ENCODE peak calls at places on chromosomes 5 and 9, in six cellular contexts. One of them, this sample, is unnamed.

GRCh38 chr9:77021289-77021927 is 2.0 kb downstream of the FOXB2 start:
- DNase-seq in lung: no peak
- DNase-seq in H9: no peak
- DNase-seq in tibial artery: no peak
- DNase-seq in upper lobe of right lung: no peak
- DNase-seq in CD8-positive, alpha-beta T cell: no peak
- DNase-seq in this sample: no peak

GRCh38 chr5:7209583-7210139 is 186.3 kb upstream of the ADCY2 start:
- DNase-seq in lung: no peak
- DNase-seq in H9: no peak
- DNase-seq in tibial artery: peak; percentile 71
- DNase-seq in upper lobe of right lung: no peak
- DNase-seq in CD8-positive, alpha-beta T cell: no peak
- DNase-seq in this sample: no peak

GRCh38 chr5:128101676-128102075 is 18.1 kb downstream of the SLC12A2 start:
- DNase-seq in lung: no peak
- DNase-seq in H9: no peak
- DNase-seq in tibial artery: no peak
- DNase-seq in upper lobe of right lung: no peak
- DNase-seq in CD8-positive, alpha-beta T cell: no peak
- DNase-seq in this sample: no peak

GRCh38 chr9:81461196-81461595 is 228.2 kb downstream of the TLE1 start:
- DNase-seq in lung: no peak
- DNase-seq in H9: no peak
- DNase-seq in tibial artery: no peak
- DNase-seq in upper lobe of right lung: no peak
- DNase-seq in CD8-positive, alpha-beta T cell: no peak
- DNase-seq in this sample: no peak

GRCh38 chr5:111227805-111228204 is 3.6 kb downstream of the CAMK4 start:
- DNase-seq in lung: no peak
- DNase-seq in H9: no peak
- DNase-seq in tibial artery: no peak
- DNase-seq in upper lobe of right lung: no peak
- DNase-seq in CD8-positive, alpha-beta T cell: no peak
- DNase-seq in this sample: no peak

GRCh38 chr9:137467896-137468295 is 8.8 kb upstream of the NSMF start:
- DNase-seq in lung: no peak
- DNase-seq in H9: no peak
- DNase-seq in tibial artery: no peak
- DNase-seq in upper lobe of right lung: peak; percentile 39
- DNase-seq in CD8-positive, alpha-beta T cell: no peak
- DNase-seq in this sample: no peak

GRCh38 chr5:33549982-33550567 is 109.3 kb downstream of the TARS1 start:
- DNase-seq in lung: no peak
- DNase-seq in H9: no peak
- DNase-seq in tibial artery: no peak
- DNase-seq in upper lobe of right lung: no peak
- DNase-seq in CD8-positive, alpha-beta T cell: no peak
- DNase-seq in this sample: no peak

GRCh38 chr5:38831117-38831516 is 14.7 kb upstream of the OSMR start:
- DNase-seq in lung: no peak
- DNase-seq in H9: no peak
- DNase-seq in tibial artery: no peak
- DNase-seq in upper lobe of right lung: no peak
- DNase-seq in CD8-positive, alpha-beta T cell: no peak
- DNase-seq in this sample: no peak

GRCh38 chr5:149264432-149265069 is 7.1 kb upstream of the AFAP1L1 start:
- DNase-seq in lung: peak; percentile 40
- DNase-seq in H9: peak; percentile 89
- DNase-seq in tibial artery: no peak
- DNase-seq in upper lobe of right lung: no peak
- DNase-seq in CD8-positive, alpha-beta T cell: peak; percentile 28
- DNase-seq in this sample: peak; percentile 74

GRCh38 chr5:1401681-1402096 is 43.6 kb downstream of the SLC6A3 start:
- DNase-seq in lung: no peak
- DNase-seq in H9: no peak
- DNase-seq in tibial artery: no peak
- DNase-seq in upper lobe of right lung: no peak
- DNase-seq in CD8-positive, alpha-beta T cell: no peak
- DNase-seq in this sample: no peak

GRCh38 chr9:10036095-10036494 is 576.7 kb downstream of the PTPRD start:
- DNase-seq in lung: no peak
- DNase-seq in H9: no peak
- DNase-seq in tibial artery: no peak
- DNase-seq in upper lobe of right lung: no peak
- DNase-seq in CD8-positive, alpha-beta T cell: no peak
- DNase-seq in this sample: no peak

GRCh38 chr5:147223951-147224791 is 10.7 kb upstream of the STK32A start:
- DNase-seq in lung: peak; percentile 41
- DNase-seq in H9: no peak
- DNase-seq in tibial artery: peak; percentile 52
- DNase-seq in upper lobe of right lung: no peak
- DNase-seq in CD8-positive, alpha-beta T cell: no peak
- DNase-seq in this sample: no peak

GRCh38 chr9:125700791-125701190 is 6.2 kb downstream of the MAPKAP1 start:
- DNase-seq in lung: no peak
- DNase-seq in H9: peak; percentile 66
- DNase-seq in tibial artery: no peak
- DNase-seq in upper lobe of right lung: no peak
- DNase-seq in CD8-positive, alpha-beta T cell: no peak
- DNase-seq in this sample: no peak

DNA sequence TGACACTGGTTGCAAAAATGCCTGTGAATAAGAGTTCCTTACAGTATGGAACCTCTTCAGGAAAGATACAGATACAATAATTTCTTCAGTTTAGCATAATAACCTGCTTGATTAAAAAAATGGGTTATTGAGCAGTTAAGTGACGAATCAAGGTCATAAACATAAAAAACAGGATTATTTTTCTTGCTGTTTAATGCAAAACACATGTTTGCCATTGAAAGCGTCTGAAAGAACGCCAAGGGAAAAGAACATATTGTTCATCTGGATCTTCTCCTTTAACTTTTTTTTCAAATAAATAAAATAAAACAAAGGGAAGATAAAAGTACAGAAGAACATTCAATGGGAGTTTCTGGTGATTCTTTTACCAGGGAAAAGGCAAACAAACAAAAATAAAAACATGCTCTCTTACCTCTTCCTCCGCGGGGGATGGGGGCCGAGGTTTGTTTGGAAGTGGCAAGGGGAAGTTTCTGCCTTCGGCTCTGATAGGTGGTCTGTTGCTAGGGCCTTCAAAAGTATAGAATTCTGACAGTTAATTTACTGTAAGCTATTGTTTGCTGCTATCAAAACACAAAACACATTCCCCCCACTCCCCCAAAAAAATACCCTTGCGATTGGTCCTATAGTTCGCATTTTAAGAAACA is 20.0 kb downstream of the C5orf58 start:
- DNase-seq in lung: no peak
- DNase-seq in H9: no peak
- DNase-seq in tibial artery: no peak
- DNase-seq in upper lobe of right lung: no peak
- DNase-seq in CD8-positive, alpha-beta T cell: no peak
- DNase-seq in this sample: no peak
- H3K4me1 ChIP-seq in lung: no peaks in the 10 kb centered on the region
- H3K4me1 ChIP-seq in H9: peaks cover 8% of the 10 kb centered on the region
- H3K4me1 ChIP-seq in tibial artery: no peaks in the 10 kb centered on the region
- H3K4me1 ChIP-seq in upper lobe of right lung: no peaks in the 10 kb centered on the region
- H3K4me1 ChIP-seq in CD8-positive, alpha-beta T cell: peaks cover 39% of the 10 kb centered on the region
- H3K4me1 ChIP-seq in this sample: peaks cover 51% of the 10 kb centered on the region

DNA sequence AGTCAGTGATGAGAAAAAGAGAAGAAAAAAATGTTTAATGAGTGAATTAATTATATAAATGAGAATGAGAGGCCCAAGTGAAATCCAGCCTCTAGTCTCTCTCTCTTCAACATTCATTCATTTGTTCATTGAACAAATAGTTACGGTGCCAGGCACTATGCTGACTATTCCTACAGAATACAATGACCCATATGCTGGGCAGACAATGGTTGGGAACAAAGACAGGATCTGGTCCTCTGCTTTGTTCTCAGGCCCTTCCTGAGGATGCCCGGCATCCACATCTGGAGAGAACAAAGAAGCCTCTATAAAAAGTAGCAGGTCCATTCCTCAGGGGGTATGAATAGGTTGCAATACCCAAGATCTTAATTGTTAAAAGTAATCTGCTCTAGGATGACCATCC is 6.9 kb downstream of the ADAM19 start:
- DNase-seq in lung: no peak
- DNase-seq in H9: no peak
- DNase-seq in tibial artery: no peak
- DNase-seq in upper lobe of right lung: no peak
- DNase-seq in CD8-positive, alpha-beta T cell: no peak
- DNase-seq in this sample: no peak
- H3K4me1 ChIP-seq in lung: peaks cover 9% of the 10 kb centered on the region
- H3K4me1 ChIP-seq in H9: no peaks in the 10 kb centered on the region
- H3K4me1 ChIP-seq in tibial artery: peaks cover 44% of the 10 kb centered on the region
- H3K4me1 ChIP-seq in upper lobe of right lung: peaks cover 16% of the 10 kb centered on the region
- H3K4me1 ChIP-seq in CD8-positive, alpha-beta T cell: no peaks in the 10 kb centered on the region
- H3K4me1 ChIP-seq in this sample: peaks cover 90% of the 10 kb centered on the region

DNA sequence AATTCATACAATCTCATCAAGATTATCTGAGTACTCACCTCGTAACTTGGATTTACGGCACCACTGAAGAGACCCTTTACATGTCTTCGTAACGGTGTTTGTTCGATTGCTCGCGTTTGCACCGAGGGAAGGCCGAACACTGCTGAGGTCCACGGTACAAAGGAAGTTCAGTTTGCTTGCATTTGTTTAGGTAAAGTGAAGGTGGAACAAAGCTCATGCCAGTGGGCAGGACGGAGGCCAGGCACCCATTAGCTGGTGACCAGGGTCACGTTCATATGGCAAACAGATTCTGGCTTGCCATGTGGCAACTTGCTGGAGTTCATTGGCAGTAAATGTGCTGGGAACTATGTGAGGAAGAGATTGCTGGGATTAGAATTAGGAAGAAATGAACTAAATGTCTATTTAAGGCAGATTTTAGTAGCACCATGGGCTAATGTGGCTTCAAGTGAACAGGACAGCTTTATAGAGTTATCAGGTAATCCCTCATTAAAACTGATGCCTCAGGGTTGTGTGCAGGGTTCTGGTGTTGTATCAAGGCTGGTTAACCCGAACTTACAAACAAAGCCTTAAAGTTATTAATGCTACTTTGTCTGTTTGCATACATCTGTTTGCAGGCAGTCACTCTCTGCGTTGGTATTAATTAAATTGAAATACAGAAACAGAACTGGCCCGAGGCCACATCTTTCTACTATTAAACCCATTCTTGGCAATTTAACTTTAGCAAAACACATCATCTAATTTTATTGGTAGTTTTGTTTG is 164.6 kb downstream of the MACROH2A1 start:
- DNase-seq in lung: no peak
- DNase-seq in H9: no peak
- DNase-seq in tibial artery: no peak
- DNase-seq in upper lobe of right lung: peak; percentile 36
- DNase-seq in CD8-positive, alpha-beta T cell: no peak
- DNase-seq in this sample: no peak
- H3K4me1 ChIP-seq in lung: peaks cover 16% of the 10 kb centered on the region
- H3K4me1 ChIP-seq in H9: no peaks in the 10 kb centered on the region
- H3K4me1 ChIP-seq in tibial artery: peaks cover 58% of the 10 kb centered on the region
- H3K4me1 ChIP-seq in upper lobe of right lung: peaks cover 10% of the 10 kb centered on the region
- H3K4me1 ChIP-seq in CD8-positive, alpha-beta T cell: no peaks in the 10 kb centered on the region
- H3K4me1 ChIP-seq in this sample: no peaks in the 10 kb centered on the region

DNA sequence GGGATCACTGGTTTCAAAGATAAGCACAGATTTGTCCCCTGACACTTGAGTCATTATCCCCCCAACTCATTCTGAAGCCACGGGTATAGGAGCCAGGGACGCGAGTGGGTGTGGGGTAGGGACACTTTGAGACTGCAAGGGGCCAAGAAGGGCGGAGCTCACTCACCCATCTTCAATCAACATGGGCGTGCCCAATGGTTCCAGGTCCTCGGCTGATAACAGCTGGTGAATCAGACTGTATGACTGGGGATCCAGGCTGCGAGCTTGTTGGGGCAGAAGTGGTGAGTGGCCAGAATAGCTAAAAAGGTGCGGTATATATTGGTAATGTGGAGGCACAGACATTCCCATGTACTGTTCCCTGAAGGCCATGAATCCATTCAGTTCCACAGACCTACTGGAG is 30.7 kb upstream of the NR5A1 start:
- DNase-seq in lung: no peak
- DNase-seq in H9: no peak
- DNase-seq in tibial artery: no peak
- DNase-seq in upper lobe of right lung: no peak
- DNase-seq in CD8-positive, alpha-beta T cell: no peak
- DNase-seq in this sample: no peak
- H3K4me1 ChIP-seq in lung: no peaks in the 10 kb centered on the region
- H3K4me1 ChIP-seq in H9: no peaks in the 10 kb centered on the region
- H3K4me1 ChIP-seq in tibial artery: no peaks in the 10 kb centered on the region
- H3K4me1 ChIP-seq in upper lobe of right lung: no peaks in the 10 kb centered on the region
- H3K4me1 ChIP-seq in CD8-positive, alpha-beta T cell: no peaks in the 10 kb centered on the region
- H3K4me1 ChIP-seq in this sample: no peaks in the 10 kb centered on the region

GRCh38 chr9:93128011-93128714 is 5.9 kb downstream of the NINJ1 start:
- DNase-seq in lung: no peak
- DNase-seq in H9: peak; percentile 22
- DNase-seq in tibial artery: no peak
- DNase-seq in upper lobe of right lung: peak; percentile 35
- DNase-seq in CD8-positive, alpha-beta T cell: no peak
- DNase-seq in this sample: no peak

GRCh38 chr9:93130861-93131481 is 3.1 kb downstream of the NINJ1 start:
- DNase-seq in lung: no peak
- DNase-seq in H9: no peak
- DNase-seq in tibial artery: peak; percentile 66
- DNase-seq in upper lobe of right lung: no peak
- DNase-seq in CD8-positive, alpha-beta T cell: no peak
- DNase-seq in this sample: no peak

GRCh38 chr9:93128715-93129224 is 5.3 kb downstream of the NINJ1 start:
- DNase-seq in lung: no peak
- DNase-seq in H9: peak; percentile 17
- DNase-seq in tibial artery: no peak
- DNase-seq in upper lobe of right lung: no peak
- DNase-seq in CD8-positive, alpha-beta T cell: no peak
- DNase-seq in this sample: no peak

GRCh38 chr9:93129286-93129685 is 4.8 kb downstream of the NINJ1 start:
- DNase-seq in lung: no peak
- DNase-seq in H9: peak; percentile 10
- DNase-seq in tibial artery: no peak
- DNase-seq in upper lobe of right lung: no peak
- DNase-seq in CD8-positive, alpha-beta T cell: no peak
- DNase-seq in this sample: no peak

GRCh38 chr9:93129691-93130500 is 4.2 kb downstream of the NINJ1 start:
- DNase-seq in lung: no peak
- DNase-seq in H9: no peak
- DNase-seq in tibial artery: no peak
- DNase-seq in upper lobe of right lung: no peak
- DNase-seq in CD8-positive, alpha-beta T cell: no peak
- DNase-seq in this sample: no peak
- H3K4me1 ChIP-seq in lung: peaks cover 49% of the 10 kb centered on the region
- H3K4me1 ChIP-seq in H9: no peaks in the 10 kb centered on the region
- H3K4me1 ChIP-seq in tibial artery: peaks cover 84% of the 10 kb centered on the region
- H3K4me1 ChIP-seq in upper lobe of right lung: peaks cover 76% of the 10 kb centered on the region
- H3K4me1 ChIP-seq in CD8-positive, alpha-beta T cell: peaks cover 69% of the 10 kb centered on the region
- H3K4me1 ChIP-seq in this sample: peaks cover 82% of the 10 kb centered on the region